ENCODE peak calls at places on chromosomes 12 and 14, in nine cellular contexts. I is H9, H is foreskin fibroblast, Z is left ventricle myocardium inferior, N is Caki2, E is NCI-H69, K is HCEC 1CT, C is EL, T is T-helper 9 cell. F is an unnamed sample.

GRCh38 chr12:5171701-5172100 is 128.0 kb downstream of the KCNA5 start:
- DNase-seq in N (peak), C (peak), I (peak), H (peak), T (no peak), K (no peak), E (peak), Z (no peak), F (peak)

GRCh38 chr12:40735551-40736230 is 43.5 kb downstream of the CNTN1 start:
- DNase-seq in H (no peak), N (no peak), K (no peak), Z (no peak), I (no peak), C (no peak), T (no peak), E (peak), F (no peak)

GRCh38 chr12:49776413-49776812 is 35.1 kb downstream of the TMBIM6 start:
- DNase-seq in T (peak), H (peak), E (peak), I (peak), N (peak), Z (peak), C (peak), K (peak), F (peak)

GRCh38 chr12:51779876-51780275 is 68.6 kb downstream of the FIGNL2 start:
- DNase-seq in H (no peak), I (no peak), N (no peak), Z (no peak), E (no peak), C (no peak), T (no peak), K (no peak), F (no peak)

GRCh38 chr12:55789171-55789570 is 28.4 kb downstream of the SARNP start:
- DNase-seq in K (no peak), H (no peak), Z (no peak), E (no peak), C (no peak), I (no peak), N (no peak), T (no peak), F (no peak)

GRCh38 chr14:50260511-50260910 is 29.1 kb upstream of the SOS2 start:
- DNase-seq in I (no peak), C (peak), T (no peak), Z (no peak), H (peak), K (peak), E (peak), N (peak), F (no peak)

GRCh38 chr12:42744539-42745156 is 155.1 kb upstream of the PRICKLE1 start:
- DNase-seq in K (no peak), C (peak), I (no peak), E (peak), Z (no peak), N (no peak), H (peak), T (no peak), F (no peak)

GRCh38 chr12:111024205-111024794 is 103.9 kb upstream of the MYL2 start:
- DNase-seq in E (peak), H (peak), C (peak), T (peak), N (peak), I (peak), K (peak), Z (peak), F (peak)

GRCh38 chr12:2288001-2288400 is 235.2 kb downstream of the CACNA1C start:
- DNase-seq in I (no peak), T (no peak), K (peak), N (peak), H (peak), E (peak), C (peak), Z (no peak), F (no peak)

GRCh38 chr12:130246560-130246959 is 84.3 kb downstream of the FZD10 start:
- DNase-seq in N (no peak), I (no peak), K (no peak), C (no peak), H (no peak), T (no peak), Z (no peak), E (no peak), F (no peak)

GRCh38 chr12:109910969-109911348 is 10.9 kb downstream of the TCHP start:
- DNase-seq in T (no peak), E (peak), H (peak), I (peak), K (peak), Z (no peak), N (peak), C (peak), F (no peak)

GRCh38 chr12:120110550-120111501 is 5.7 kb downstream of the RAB35 start:
- DNase-seq in K (no peak), C (no peak), H (no peak), E (no peak), Z (peak), I (peak), N (no peak), T (peak), F (no peak)

GRCh38 chr14:23406244-23406643 is 1.8 kb downstream of the MYH6 start:
- DNase-seq in H (no peak), I (no peak), C (no peak), E (peak), N (no peak), Z (peak), K (no peak), T (no peak), F (peak)

GRCh38 chr12:46459111-46459510 is 86.5 kb upstream of the SLC38A2 start:
- DNase-seq in H (peak), E (no peak), Z (no peak), N (no peak), C (peak), T (no peak), K (peak), I (no peak), F (no peak)

GRCh38 chr12:106120578-106121105 is 18.1 kb downstream of the NUAK1 start:
- DNase-seq in Z (peak), H (no peak), C (no peak), T (no peak), N (no peak), K (no peak), E (no peak), I (no peak), F (no peak)

GRCh38 chr12:108193922-108194321 is 64.8 kb downstream of the WSCD2 start:
- DNase-seq in N (peak), T (peak), K (peak), C (peak), Z (no peak), I (no peak), E (peak), H (peak), F (no peak)

GRCh38 chr14:92670177-92670576 is 78.2 kb downstream of the LGMN start:
- DNase-seq in Z (no peak), N (no peak), E (peak), T (no peak), C (peak), H (peak), K (peak), I (no peak), F (no peak)

GRCh38 chr14:87725318-87725717 is 267.7 kb downstream of the GALC start:
- DNase-seq in T (no peak), C (no peak), E (no peak), I (no peak), N (no peak), Z (no peak), H (no peak), K (no peak), F (no peak)

GRCh38 chr12:130620281-130620680 is 95.8 kb downstream of the RIMBP2 start:
- DNase-seq in T (no peak), I (no peak), E (no peak), Z (no peak), K (no peak), C (no peak), N (no peak), H (no peak), F (no peak)